ENCODE peak calls at places on chromosomes 1 and 21, in six cellular contexts. M is GM10248, G is lower lobe of right lung, U is H54, O is foreskin keratinocyte, E is NCI-H1092 treated with DMSO at 0.1 percent for 48 hours. P is an unnamed sample.

GRCh38 chr21:33418686-33419085 is 15.5 kb downstream of the IFNGR2 start:
- DNase-seq in G (no peak), M (no peak), O (no peak), E (no peak), U (no peak), P (no peak)

GRCh38 chr1:11069233-11069950 is 9.6 kb upstream of the SRM start:
- DNase-seq in U (no peak), E (no peak), O (no peak), M (no peak), G (peak), P (no peak)

GRCh38 chr21:35329940-35330670 is 281.0 kb upstream of the RUNX1 start:
- DNase-seq in M (no peak), E (peak), G (no peak), O (no peak), U (no peak), P (no peak)

GRCh38 chr1:181117648-181118449 is 29.3 kb downstream of the IER5 start:
- DNase-seq in O (peak), G (peak), U (no peak), M (no peak), E (peak), P (no peak)

GRCh38 chr1:91958926-91959325 is 9.7 kb downstream of the BRDT start:
- DNase-seq in U (no peak), M (no peak), O (no peak), G (no peak), E (no peak), P (no peak)

GRCh38 chr1:223039990-223040389 is 103.1 kb downstream of the TLR5 start:
- DNase-seq in M (no peak), U (no peak), G (no peak), O (no peak), E (no peak), P (no peak)

GRCh38 chr21:24941316-24942185 is 665.7 kb downstream of the MRPL39 start:
- DNase-seq in U (no peak), G (no peak), M (no peak), E (peak), O (peak), P (no peak)

GRCh38 chr1:193310569-193310968 is 124.2 kb upstream of the B3GALT2 start:
- DNase-seq in U (no peak), O (no peak), M (no peak), G (no peak), E (peak), P (no peak)

GRCh38 chr1:225911207-225912130 is 12.6 kb downstream of the PYCR2 start:
- DNase-seq in E (no peak), G (peak), U (no peak), O (no peak), M (peak), P (no peak)

GRCh38 chr1:51605961-51606723 is 10.8 kb upstream of the OSBPL9 start:
- DNase-seq in G (no peak), O (no peak), U (no peak), E (no peak), M (no peak), P (no peak)

GRCh38 chr1:19750101-19750881 is 49.4 kb downstream of the TMCO4 start:
- DNase-seq in E (no peak), O (no peak), M (no peak), U (no peak), G (no peak), P (no peak)

GRCh38 chr1:197485790-197486189 is 217.7 kb downstream of the CRB1 start:
- DNase-seq in U (no peak), M (no peak), O (peak), E (no peak), G (no peak), P (no peak)

GRCh38 chr1:178126261-178126660 is 32.4 kb downstream of the RASAL2 start:
- DNase-seq in M (no peak), O (peak), E (no peak), U (no peak), G (no peak), P (no peak)

GRCh38 chr1:205663286-205663994 is 16.9 kb downstream of the SLC45A3 start:
- DNase-seq in E (no peak), O (no peak), M (no peak), U (no peak), G (no peak), P (no peak)

GRCh38 chr1:117561551-117561950 is 44.3 kb upstream of the TENT5C start:
- DNase-seq in U (no peak), G (no peak), M (no peak), E (no peak), O (no peak), P (peak)

GRCh38 chr1:61670016-61670415 is 54.9 kb downstream of the TM2D1 start:
- DNase-seq in U (no peak), M (no peak), O (no peak), E (no peak), G (no peak), P (no peak)

GRCh38 chr1:18764362-18764761 is 95.1 kb downstream of the TAS1R2 start:
- DNase-seq in E (no peak), U (no peak), M (no peak), O (no peak), G (no peak), P (no peak)

GRCh38 chr1:94061513-94062443 is 59.2 kb downstream of the ABCA4 start:
- DNase-seq in U (peak), M (peak), O (peak), G (peak), E (peak), P (peak)

GRCh38 chr21:29105218-29105617 is 25.2 kb upstream of the MAP3K7CL start:
- DNase-seq in O (peak), M (no peak), G (no peak), E (no peak), U (peak), P (no peak)

P was measured in cerebellar cortex.